ENCODE peak calls at places on chromosome 1, in seven cellular contexts. A is IMR-90, N is suprapubic skin, K is BE2C, X is endothelial cell, G is GM23338, J is AG09309. P is an unnamed sample.

GRCh38 chr1:60942291-60942690 is 140.1 kb upstream of the NFIA start:
- DNase-seq in G (no peak), A (no peak), K (no peak), J (no peak), N (no peak), X (no peak), P (no peak)

GRCh38 chr1:182174202-182174855 is 112.8 kb upstream of the ZNF648 start:
- DNase-seq in K (no peak), G (no peak), J (no peak), A (no peak), X (peak), N (peak), P (no peak)

GRCh38 chr1:97047412-97047793 is 325.8 kb downstream of the PTBP2 start:
- DNase-seq in N (no peak), X (no peak), K (no peak), G (no peak), J (no peak), A (no peak), P (no peak)

GRCh38 chr1:78536427-78536826 is 45.7 kb downstream of the PTGFR start:
- DNase-seq in X (no peak), A (peak), K (no peak), J (no peak), G (no peak), N (no peak), P (no peak)

GRCh38 chr1:41482001-41482765 is 2.3 kb downstream of the EDN2 start:
- DNase-seq in N (no peak), A (no peak), K (no peak), G (no peak), X (no peak), J (no peak), P (no peak)

GRCh38 chr1:58842941-58843340 is 59.1 kb upstream of the JUN start:
- DNase-seq in J (no peak), G (no peak), X (no peak), N (no peak), K (no peak), A (no peak), P (no peak)

GRCh38 chr1:25700626-25701025 is 84.0 kb downstream of the MAN1C1 start:
- DNase-seq in J (no peak), X (peak), A (no peak), G (peak), K (peak), N (peak), P (no peak)

GRCh38 chr1:231678021-231678432 is 51.4 kb downstream of the DISC1 start:
- DNase-seq in N (no peak), G (no peak), X (no peak), J (no peak), A (peak), K (no peak), P (no peak)

GRCh38 chr1:65062339-65062738 is 85.7 kb upstream of the AK4 start:
- DNase-seq in X (no peak), G (no peak), J (no peak), N (no peak), A (no peak), K (no peak), P (no peak)

GRCh38 chr1:65066379-65066765 is 81.6 kb upstream of the AK4 start:
- DNase-seq in J (no peak), K (no peak), A (no peak), G (no peak), N (no peak), X (peak), P (no peak)

GRCh38 chr1:65059930-65060538 is 88.0 kb upstream of the AK4 start:
- DNase-seq in G (peak), N (no peak), J (no peak), A (peak), X (no peak), K (no peak), P (no peak)

GRCh38 chr1:65065535-65066378 is 82.2 kb upstream of the AK4 start:
- DNase-seq in A (no peak), N (peak), J (no peak), K (no peak), X (peak), G (peak), P (peak)

DNA sequence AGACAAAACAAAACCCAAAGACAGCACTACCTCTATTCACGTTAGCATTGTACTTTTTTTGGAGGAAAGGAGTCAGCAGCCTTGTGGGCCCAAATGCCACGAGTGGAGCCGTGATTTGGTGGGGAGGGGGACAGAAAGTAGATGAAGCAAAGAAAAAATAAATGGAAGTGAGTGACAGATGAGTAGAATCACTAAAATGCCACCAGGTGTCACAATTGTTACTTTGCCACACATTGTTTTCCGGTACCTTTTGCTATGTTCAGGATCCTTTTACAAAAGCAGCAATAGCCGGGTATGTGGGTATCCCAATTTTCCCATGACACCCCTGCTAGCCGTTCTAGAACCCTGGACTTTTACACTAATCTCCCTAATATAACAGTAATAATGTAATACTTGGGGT is 85.0 kb upstream of the AK4 start:
- DNase-seq in A (no peak), G (peak), K (no peak), X (no peak), J (no peak), N (no peak), P (no peak)
- TF ChIP-seq CTCF in A (no peak), G (peak), K (no peak), X (no peak), J (no peak), N (no peak), P (peak)

GRCh38 chr1:7302873-7303272 is 468.2 kb upstream of the VAMP3 start:
- DNase-seq in A (no peak), K (peak), X (no peak), G (no peak), J (no peak), N (no peak), P (no peak)
- TF ChIP-seq CTCF in A (peak), K (peak), X (no peak), G (no peak), J (no peak), N (no peak), P (no peak)

GRCh38 chr1:98112631-98113030 is 191.8 kb upstream of the DPYD start:
- DNase-seq in J (no peak), G (no peak), X (no peak), K (no peak), A (no peak), N (no peak), P (no peak)

GRCh38 chr1:98113811-98114210 is 193.0 kb upstream of the DPYD start:
- DNase-seq in K (no peak), N (no peak), X (no peak), G (no peak), J (no peak), A (no peak), P (no peak)

GRCh38 chr1:98107256-98107655 is 186.4 kb upstream of the DPYD start:
- DNase-seq in J (no peak), K (no peak), A (no peak), X (no peak), N (no peak), G (no peak), P (no peak)

GRCh38 chr1:98110674-98111073 is 189.8 kb upstream of the DPYD start:
- DNase-seq in N (no peak), X (no peak), A (peak), G (no peak), J (no peak), K (no peak), P (no peak)
- TF ChIP-seq CTCF in N (no peak), X (no peak), A (no peak), G (peak), J (no peak), K (no peak), P (no peak)

GRCh38 chr1:226611301-226611700 is 62.7 kb downstream of the STUM start:
- DNase-seq in K (no peak), J (no peak), N (no peak), G (peak), X (no peak), A (no peak), P (no peak)
- TF ChIP-seq CTCF in K (no peak), J (no peak), N (no peak), G (peak), X (no peak), A (no peak), P (no peak)

DNA sequence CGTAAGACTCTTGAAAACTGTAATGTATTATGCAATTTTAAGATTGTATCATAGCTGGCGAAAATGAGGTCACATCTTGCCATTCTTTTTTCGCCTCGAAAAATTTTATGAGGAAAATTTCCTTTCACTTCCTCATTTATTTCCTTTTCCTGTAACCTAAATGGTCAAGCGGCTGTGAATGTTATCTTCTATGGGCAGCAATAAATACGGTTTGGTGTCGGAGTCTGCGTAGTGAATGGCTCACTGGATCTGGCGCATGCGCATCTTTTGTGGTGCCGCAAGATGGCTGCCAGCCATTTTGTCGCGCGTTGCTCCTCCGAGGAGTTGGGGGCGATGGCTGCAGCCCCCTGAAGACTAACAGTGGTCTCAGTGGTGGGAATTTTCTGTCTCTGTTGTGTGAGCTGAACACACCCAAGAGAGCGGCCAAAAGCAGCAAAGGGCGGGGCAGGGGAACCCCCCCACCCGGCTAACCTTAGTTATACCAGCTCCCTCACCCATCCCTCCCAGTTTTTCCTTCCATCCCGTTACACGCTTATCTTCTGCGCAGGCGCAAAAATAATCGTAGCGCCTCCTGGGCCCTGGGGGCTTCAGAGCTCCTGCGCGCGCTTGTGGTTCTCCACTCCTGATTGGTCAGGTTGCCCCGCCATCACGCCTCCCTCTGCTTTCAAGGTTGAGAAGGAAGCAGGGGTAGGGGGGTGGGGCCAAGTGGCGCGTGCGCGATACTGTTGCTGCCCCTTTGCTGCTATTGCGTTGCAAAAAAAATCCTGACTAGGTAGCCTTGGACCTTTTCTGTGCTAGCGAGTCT is at the start of gene RPRD2:
- DNase-seq in J (peak), A (peak), K (peak), X (peak), N (peak), G (peak), P (peak)
- TF ChIP-seq CTCF in J (no peak), A (peak), K (no peak), X (no peak), N (no peak), G (no peak), P (no peak)